ENCODE peak calls at places on chromosomes 7 and 10, in eight cellular contexts. A, U, Q, Z, H, B, P and T are unnamed samples.
A peak's percentile ranks its signal among the peaks of the same experiment; 100 is the strongest.

GRCh38 chr10:94403034-94403822 is 887 bp downstream of the TBC1D12 start:
- DNase-seq in A (peak; percentile 37), U (peak; percentile 83), Q (peak; percentile 62), Z (peak; percentile 81), H (peak; percentile 17), B (peak; percentile 69), P (peak; percentile 75), T (peak; percentile 46)

GRCh38 chr10:124155781-124156401 is 62.5 kb upstream of the CHST15 start:
- DNase-seq in A (no peak), U (peak; percentile 48), Q (no peak), Z (no peak), H (no peak), B (no peak), P (no peak), T (no peak)

GRCh38 chr10:132939957-132940790 is 2.2 kb downstream of the CFAP46 start:
- DNase-seq in A (peak; percentile 71), U (peak; percentile 89), Q (peak; percentile 75), Z (no peak), H (no peak), B (peak; percentile 72), P (peak; percentile 62), T (peak; percentile 62)

GRCh38 chr7:118938845-118939244 is 714.3 kb downstream of the ANKRD7 start:
- DNase-seq in A (no peak), U (no peak), Q (no peak), Z (no peak), H (no peak), B (no peak), P (no peak), T (no peak)

GRCh38 chr10:131580674-131581073 is 269.2 kb upstream of the TCERG1L start:
- DNase-seq in A (no peak), U (no peak), Q (no peak), Z (no peak), H (no peak), B (no peak), P (no peak), T (no peak)

GRCh38 chr10:34729619-34730018 is 85.5 kb downstream of the PARD3 start:
- DNase-seq in A (no peak), U (no peak), Q (no peak), Z (no peak), H (no peak), B (no peak), P (no peak), T (no peak)

GRCh38 chr10:69864321-69864720 is 62.6 kb downstream of the COL13A1 start:
- DNase-seq in A (no peak), U (no peak), Q (no peak), Z (no peak), H (no peak), B (no peak), P (peak; percentile 62), T (no peak)

GRCh38 chr10:11553773-11554381 is 57.6 kb downstream of the USP6NL start:
- DNase-seq in A (no peak), U (no peak), Q (peak; percentile 21), Z (no peak), H (no peak), B (no peak), P (no peak), T (no peak)

GRCh38 chr10:110305767-110306451 is 1.2 kb upstream of the SMNDC1 start:
- DNase-seq in A (peak; percentile 50), U (peak; percentile 70), Q (no peak), Z (peak; percentile 59), H (peak; percentile 10), B (peak; percentile 44), P (peak; percentile 90), T (peak; percentile 17)

GRCh38 chr10:32112055-32112454 is 55.8 kb upstream of the KIF5B start:
- DNase-seq in A (no peak), U (no peak), Q (no peak), Z (no peak), H (no peak), B (no peak), P (peak; percentile 15), T (no peak)

GRCh38 chr7:55476852-55477780 is 95.2 kb downstream of the VOPP1 start:
- DNase-seq in A (no peak), U (peak; percentile 36), Q (no peak), Z (no peak), H (no peak), B (no peak), P (no peak), T (no peak)

GRCh38 chr10:132992433-132993215 is 50.3 kb upstream of the CFAP46 start:
- DNase-seq in A (no peak), U (no peak), Q (no peak), Z (no peak), H (no peak), B (no peak), P (no peak), T (no peak)

GRCh38 chr7:94394399-94395140 is at the start of gene COL1A2:
- DNase-seq in A (no peak), U (peak; percentile 90), Q (no peak), Z (no peak), H (no peak), B (peak; percentile 39), P (no peak), T (no peak)

GRCh38 chr7:156162451-156162850 is 350.2 kb upstream of the SHH start:
- DNase-seq in A (no peak), U (peak; percentile 10), Q (no peak), Z (no peak), H (no peak), B (no peak), P (no peak), T (no peak)

GRCh38 chr10:11602357-11602756 is 9.1 kb downstream of the USP6NL start:
- DNase-seq in A (no peak), U (no peak), Q (no peak), Z (no peak), H (no peak), B (no peak), P (no peak), T (no peak)

GRCh38 chr7:114229251-114229650 is 185.4 kb upstream of the FOXP2 start:
- DNase-seq in A (no peak), U (no peak), Q (no peak), Z (no peak), H (no peak), B (no peak), P (no peak), T (no peak)

GRCh38 chr7:20033621-20034200 is 183.5 kb downstream of the MACC1 start:
- DNase-seq in A (no peak), U (no peak), Q (no peak), Z (no peak), H (no peak), B (no peak), P (peak; percentile 5), T (no peak)

GRCh38 chr10:86522385-86522855 is 828 bp upstream of the WAPL start:
- DNase-seq in A (no peak), U (no peak), Q (no peak), Z (no peak), H (no peak), B (no peak), P (no peak), T (no peak)

GRCh38 chr10:5975641-5976473 is 1.5 kb downstream of the IL15RA start:
- DNase-seq in A (no peak), U (no peak), Q (peak; percentile 69), Z (no peak), H (no peak), B (no peak), P (no peak), T (peak; percentile 41)

GRCh38 chr7:152436279-152437147 is 710 bp upstream of the KMT2C start:
- DNase-seq in A (peak; percentile 85), U (peak; percentile 99), Q (peak; percentile 74), Z (peak; percentile 97), H (peak; percentile 94), B (peak; percentile 98), P (peak; percentile 94), T (peak; percentile 98)

GRCh38 chr7:2905027-2905426 is 60.9 kb upstream of the GNA12 start:
- DNase-seq in A (no peak), U (no peak), Q (no peak), Z (no peak), H (no peak), B (no peak), P (no peak), T (no peak)

GRCh38 chr10:76252733-76253132 is 821.3 kb downstream of the LRMDA start:
- DNase-seq in A (no peak), U (no peak), Q (no peak), Z (no peak), H (no peak), B (no peak), P (no peak), T (no peak)

GRCh38 chr7:138887872-138888656 is 90.1 kb upstream of the ATP6V0A4 start:
- DNase-seq in A (no peak), U (no peak), Q (no peak), Z (no peak), H (no peak), B (no peak), P (no peak), T (no peak)

GRCh38 chr10:44803820-44804219 is 107.3 kb upstream of the TMEM72 start:
- DNase-seq in A (no peak), U (no peak), Q (no peak), Z (no peak), H (no peak), B (no peak), P (no peak), T (no peak)

GRCh38 chr10:28532223-28532508 is 752 bp upstream of the WAC start:
- DNase-seq in A (peak; percentile 48), U (no peak), Q (no peak), Z (no peak), H (no peak), B (no peak), P (no peak), T (peak; percentile 62)

GRCh38 chr10:14605231-14605925 is 169.3 kb downstream of the FAM107B start:
- DNase-seq in A (no peak), U (no peak), Q (no peak), Z (no peak), H (no peak), B (no peak), P (peak; percentile 75), T (no peak)

GRCh38 chr7:152089183-152089582 is 63.7 kb downstream of the GALNT11 start:
- DNase-seq in A (no peak), U (no peak), Q (no peak), Z (no peak), H (no peak), B (no peak), P (no peak), T (no peak)

GRCh38 chr7:11539853-11540252 is 292.1 kb downstream of the THSD7A start:
- DNase-seq in A (no peak), U (no peak), Q (no peak), Z (no peak), H (no peak), B (no peak), P (no peak), T (no peak)

GRCh38 chr7:47327698-47328391 is 254.1 kb downstream of the TNS3 start:
- DNase-seq in A (peak; percentile 60), U (peak; percentile 96), Q (no peak), Z (no peak), H (no peak), B (peak; percentile 61), P (no peak), T (no peak)